ENCODE peak calls at places on chromosomes 7 and 10, in seven cellular contexts. O is lower lobe of right lung, B is cardiac muscle cell, P is endothelial cell of umbilical vein, Y is IMR-90, X is body of pancreas, L is PC-9. N is an unnamed sample.

GRCh38 chr7:2019693-2020511 is 212.8 kb downstream of the MAD1L1 start:
- DNase-seq in X (peak; percentile 30), O (peak; percentile 86), L (no peak), P (peak; percentile 38), Y (peak; percentile 97), B (peak; percentile 86), N (peak; percentile 37)

GRCh38 chr7:7117935-7118586 is 64.3 kb upstream of the C1GALT1 start:
- DNase-seq in X (no peak), L (no peak), Y (no peak), P (no peak), O (no peak), B (no peak), N (no peak)

GRCh38 chr10:110919971-110920881 is 822 bp downstream of the SHOC2 start:
- DNase-seq in P (peak; percentile 57), O (peak; percentile 62), L (no peak), Y (peak; percentile 17), X (peak; percentile 41), B (peak; percentile 62), N (no peak)

GRCh38 chr7:57651006-57651405 is 201.0 kb downstream of the ZNF716 start:
- DNase-seq in P (no peak), X (no peak), Y (no peak), O (no peak), L (no peak), B (no peak), N (no peak)

GRCh38 chr7:155339474-155339873 is 41.8 kb downstream of the INSIG1 start:
- DNase-seq in L (no peak), Y (no peak), P (no peak), X (no peak), B (no peak), O (no peak), N (no peak)

GRCh38 chr7:47503283-47503682 is 78.6 kb downstream of the TNS3 start:
- DNase-seq in P (no peak), B (peak; percentile 46), Y (peak; percentile 84), X (no peak), O (no peak), L (no peak), N (no peak)

GRCh38 chr7:33905389-33906032 is at the start of gene BMPER:
- DNase-seq in Y (peak; percentile 19), P (no peak), B (no peak), L (no peak), X (peak; percentile 46), O (peak; percentile 45), N (no peak)

GRCh38 chr10:58531084-58531695 is 18.5 kb downstream of the BICC1 start:
- DNase-seq in Y (peak; percentile 76), X (peak; percentile 72), B (peak; percentile 86), O (no peak), P (peak; percentile 68), L (peak; percentile 52), N (no peak)

GRCh38 chr7:30232366-30232765 is 52.0 kb upstream of the ZNRF2 start:
- DNase-seq in Y (no peak), X (no peak), P (no peak), B (peak; percentile 77), L (no peak), O (no peak), N (no peak)

GRCh38 chr7:95921543-95921942 is 149.2 kb downstream of the DYNC1I1 start:
- DNase-seq in B (no peak), Y (no peak), O (no peak), X (no peak), L (no peak), P (no peak), N (no peak)

GRCh38 chr10:132859084-132859855 is 73.3 kb upstream of the NKX6-2 start:
- DNase-seq in O (peak; percentile 28), B (no peak), P (no peak), X (peak; percentile 1), Y (no peak), L (no peak), N (no peak)

GRCh38 chr7:73597978-73598782 is 19.8 kb upstream of the TBL2 start:
- DNase-seq in B (no peak), P (no peak), L (no peak), X (no peak), Y (no peak), O (no peak), N (no peak)

GRCh38 chr7:20141666-20142065 is 75.5 kb downstream of the MACC1 start:
- DNase-seq in Y (peak; percentile 39), X (no peak), P (no peak), L (no peak), B (peak; percentile 38), O (no peak), N (no peak)

GRCh38 chr7:136045181-136045580 is 68.0 kb upstream of the MTPN start:
- DNase-seq in L (no peak), X (no peak), O (no peak), B (no peak), P (no peak), Y (no peak), N (no peak)

GRCh38 chr10:118760265-118760664 is 5.5 kb upstream of the CACUL1 start:
- DNase-seq in X (no peak), L (no peak), Y (no peak), B (no peak), P (no peak), O (no peak), N (no peak)

GRCh38 chr10:98045785-98046389 is 15.5 kb upstream of the CRTAC1 start:
- DNase-seq in B (peak; percentile 62), O (peak; percentile 60), Y (peak; percentile 40), L (no peak), P (peak; percentile 53), X (peak; percentile 71), N (peak; percentile 28)

GRCh38 chr7:106009511-106010226 is 46.6 kb downstream of the CDHR3 start:
- DNase-seq in L (peak; percentile 77), O (peak; percentile 95), P (peak; percentile 84), B (peak; percentile 97), Y (peak; percentile 98), X (peak; percentile 88), N (peak; percentile 78)

GRCh38 chr7:85497999-85498398 is 311.1 kb upstream of the SEMA3D start:
- DNase-seq in P (no peak), X (no peak), O (no peak), Y (no peak), L (no peak), B (no peak), N (no peak)

GRCh38 chr10:113158183-113158582 is 208.1 kb downstream of the TCF7L2 start:
- DNase-seq in Y (peak; percentile 44), L (no peak), O (no peak), P (no peak), B (no peak), X (peak; percentile 23), N (no peak)

GRCh38 chr10:10798021-10798420 is 219.7 kb upstream of the CELF2 start:
- DNase-seq in Y (no peak), P (peak; percentile 49), B (peak; percentile 38), O (no peak), L (no peak), X (no peak), N (no peak)

GRCh38 chr10:12380999-12381398 is 31.7 kb downstream of the CAMK1D start:
- DNase-seq in Y (no peak), L (no peak), P (no peak), X (no peak), B (no peak), O (no peak), N (no peak)

GRCh38 chr10:72485701-72486100 is 131.0 kb upstream of the DNAJB12 start:
- DNase-seq in O (no peak), P (no peak), L (no peak), X (no peak), B (no peak), Y (no peak), N (no peak)

GRCh38 chr10:79936625-79937255 is 12.2 kb downstream of the SFTPD start:
- DNase-seq in O (no peak), X (no peak), L (no peak), Y (no peak), P (no peak), B (no peak), N (no peak)

GRCh38 chr7:3095046-3095445 is 51.4 kb upstream of the CARD11 start:
- DNase-seq in Y (no peak), L (peak; percentile 30), X (no peak), P (no peak), O (peak; percentile 71), B (no peak), N (no peak)

GRCh38 chr7:134593530-134594392 is 44.9 kb downstream of the AKR1B15 start:
- DNase-seq in O (peak; percentile 48), B (peak; percentile 94), P (peak; percentile 94), Y (peak; percentile 95), X (peak; percentile 90), L (peak; percentile 97), N (no peak)

GRCh38 chr7:41169307-41169706 is 533.6 kb downstream of the INHBA start:
- DNase-seq in B (no peak), Y (peak; percentile 36), X (no peak), P (peak; percentile 65), O (no peak), L (peak; percentile 30), N (no peak)

GRCh38 chr10:110364531-110364937 is 59.8 kb upstream of the SMNDC1 start:
- DNase-seq in P (no peak), Y (no peak), L (peak; percentile 78), X (no peak), O (no peak), B (no peak), N (no peak)

GRCh38 chr10:32269343-32270100 is 77.4 kb downstream of the EPC1 start:
- DNase-seq in P (no peak), X (no peak), O (no peak), B (no peak), L (no peak), Y (no peak), N (no peak)

DNA sequence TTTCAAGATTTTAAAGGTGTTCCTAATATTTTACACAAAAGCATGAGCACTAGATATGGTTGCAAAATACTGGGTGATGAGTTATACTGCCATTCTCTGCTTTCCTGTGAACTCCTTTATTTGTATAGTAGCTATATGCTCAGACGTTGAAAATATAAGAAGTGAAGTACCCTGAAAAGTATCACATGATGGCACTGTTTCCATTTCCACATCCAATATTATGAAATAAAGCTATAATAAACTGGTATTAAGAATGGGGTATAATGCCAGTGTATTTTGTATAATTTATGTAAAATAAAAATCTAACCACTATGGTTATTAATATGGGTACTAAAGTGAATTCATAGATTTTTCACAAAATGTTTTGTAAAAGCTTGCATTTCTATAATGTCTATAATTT is 79.6 kb upstream of the FOXP2 start:
- DNase-seq in X (no peak), B (no peak), O (no peak), Y (no peak), P (no peak), L (no peak), N (no peak)
- TF ChIP-seq CTCF in X (no peak), B (no peak), O (no peak), Y (no peak), P (no peak), L (no peak), N (no peak)

GRCh38 chr7:102469972-102470825 is 5.4 kb downstream of the LRWD1 start:
- DNase-seq in B (no peak), P (no peak), Y (no peak), X (no peak), O (no peak), L (no peak), N (no peak)
- H3K36me3 ChIP-seq in B (peaks cover 10% of the 10 kb centered on the region), P (peaks cover 22% of the 10 kb centered on the region), Y (peaks cover 39% of the 10 kb centered on the region), X (no peaks in the 10 kb centered on the region), O (peaks cover 55% of the 10 kb centered on the region), L (no peaks in the 10 kb centered on the region), N (peaks cover 4% of the 10 kb centered on the region)

GRCh38 chr10:49029666-49030065 is 85.7 kb downstream of the VSTM4 start:
- DNase-seq in O (no peak), B (no peak), L (no peak), Y (no peak), X (no peak), P (no peak), N (no peak)
- H3K27me3 ChIP-seq in O (no peaks in the 10 kb centered on the region), B (no peaks in the 10 kb centered on the region), L (peaks cover 14% of the 10 kb centered on the region), Y (no peaks in the 10 kb centered on the region), X (no peaks in the 10 kb centered on the region), P (no peaks in the 10 kb centered on the region), N (no peaks in the 10 kb centered on the region)

GRCh38 chr7:91636129-91636724 is 244.3 kb downstream of the MTERF1 start:
- DNase-seq in O (no peak), B (peak; percentile 53), P (peak; percentile 57), Y (no peak), L (no peak), X (peak; percentile 49), N (no peak)
- TF ChIP-seq CTCF in O (peak; percentile 54), B (peak; percentile 63), P (peak; percentile 65), Y (peak; percentile 37), L (peak; percentile 57), X (peak; percentile 79), N (peak; percentile 59)